ENCODE peak calls at places on chromosomes 12 and 14, in six cellular contexts. A is GM23338, P is HCT116, C is K562, M is SK-N-SH, H is H1. G is an unnamed sample. For H4K20me1 and H3K4me1, the result is how much of the 10 kb centered on the place peaks cover.

GRCh38 chr12:24088751-24089150 is 139.3 kb upstream of the SOX5 start:
- DNase-seq in C (no peak), A (no peak), P (no peak), H (no peak), M (no peak), G (peak)

GRCh38 chr12:49674318-49674985 is 32.8 kb downstream of the FMNL3 start:
- DNase-seq in A (no peak), C (no peak), M (no peak), H (no peak), P (no peak), G (no peak)

GRCh38 chr14:105738638-105739037 is 212.3 kb downstream of the TMEM121 start:
- DNase-seq in A (no peak), P (no peak), H (no peak), M (no peak), C (no peak), G (no peak)

GRCh38 chr14:72948481-72949138 is 22.3 kb downstream of the DCAF4 start:
- DNase-seq in M (peak), C (peak), P (peak), A (peak), H (no peak), G (peak)

GRCh38 chr12:91364591-91365184 is 182.1 kb upstream of the DCN start:
- DNase-seq in H (no peak), P (no peak), A (no peak), C (no peak), M (no peak), G (no peak)

GRCh38 chr12:6345319-6346071 is 3.6 kb upstream of the TNFRSF1A start:
- DNase-seq in M (no peak), C (peak), P (peak), H (no peak), A (no peak), G (peak)

GRCh38 chr14:103526247-103526913 is 2.6 kb upstream of the TRMT61A start:
- DNase-seq in C (no peak), P (no peak), M (no peak), A (no peak), H (no peak), G (no peak)

GRCh38 chr12:53543539-53543938 is 36.3 kb upstream of the NPFF start:
- DNase-seq in C (peak), M (peak), A (peak), H (no peak), P (peak), G (peak)

GRCh38 chr12:127819066-127819465 is 447.9 kb upstream of the TMEM132C start:
- DNase-seq in P (no peak), C (no peak), M (no peak), H (no peak), A (no peak), G (no peak)

GRCh38 chr12:42588308-42588836 is 1.2 kb downstream of the PRICKLE1 start:
- DNase-seq in M (no peak), H (no peak), C (no peak), A (no peak), P (no peak), G (peak)

GRCh38 chr12:130120012-130120805 is 42.1 kb upstream of the FZD10 start:
- DNase-seq in P (no peak), M (no peak), C (no peak), H (no peak), A (no peak), G (no peak)

GRCh38 chr14:67426983-67427601 is 15.1 kb upstream of the PLEK2 start:
- DNase-seq in H (peak), A (peak), M (peak), P (peak), C (peak), G (peak)

GRCh38 chr12:75881910-75882309 is 149.7 kb downstream of the PHLDA1 start:
- DNase-seq in H (no peak), A (no peak), C (no peak), P (no peak), M (no peak), G (peak)

GRCh38 chr12:48473061-48473460 is 702 bp downstream of the ANP32D start:
- DNase-seq in A (no peak), P (no peak), M (no peak), C (no peak), H (no peak), G (no peak)

GRCh38 chr14:79856357-79856756 is 354.9 kb downstream of the DIO2 start:
- DNase-seq in M (no peak), P (no peak), A (no peak), H (no peak), C (no peak), G (no peak)

GRCh38 chr12:54917001-54917488 is 62.7 kb downstream of the MUCL1 start:
- DNase-seq in P (no peak), C (no peak), M (no peak), A (peak), H (no peak), G (no peak)

GRCh38 chr12:92721130-92721529 is 18.3 kb downstream of the PLEKHG7 start:
- DNase-seq in M (no peak), C (no peak), A (no peak), P (no peak), H (no peak), G (no peak)

GRCh38 chr12:26767116-26767515 is 65.9 kb downstream of the ITPR2 start:
- DNase-seq in A (peak), H (no peak), P (no peak), C (no peak), M (no peak), G (peak)

GRCh38 chr14:79254069-79254775 is 957.1 kb downstream of the DIO2 start:
- DNase-seq in H (no peak), M (no peak), P (no peak), A (no peak), C (no peak), G (no peak)

GRCh38 chr14:21227150-21227549 is 42.1 kb downstream of the HNRNPC start:
- DNase-seq in P (no peak), M (no peak), A (no peak), H (no peak), C (no peak), G (no peak)

GRCh38 chr14:21227981-21228380 is 41.3 kb downstream of the HNRNPC start:
- DNase-seq in C (no peak), M (no peak), A (no peak), H (no peak), P (no peak), G (no peak)

GRCh38 chr14:21229821-21230220 is 39.4 kb downstream of the HNRNPC start:
- DNase-seq in A (no peak), H (no peak), M (no peak), C (no peak), P (no peak), G (no peak)

GRCh38 chr14:21231020-21231652 is 38.1 kb downstream of the HNRNPC start:
- DNase-seq in A (no peak), M (no peak), P (no peak), C (no peak), H (no peak), G (no peak)

DNA sequence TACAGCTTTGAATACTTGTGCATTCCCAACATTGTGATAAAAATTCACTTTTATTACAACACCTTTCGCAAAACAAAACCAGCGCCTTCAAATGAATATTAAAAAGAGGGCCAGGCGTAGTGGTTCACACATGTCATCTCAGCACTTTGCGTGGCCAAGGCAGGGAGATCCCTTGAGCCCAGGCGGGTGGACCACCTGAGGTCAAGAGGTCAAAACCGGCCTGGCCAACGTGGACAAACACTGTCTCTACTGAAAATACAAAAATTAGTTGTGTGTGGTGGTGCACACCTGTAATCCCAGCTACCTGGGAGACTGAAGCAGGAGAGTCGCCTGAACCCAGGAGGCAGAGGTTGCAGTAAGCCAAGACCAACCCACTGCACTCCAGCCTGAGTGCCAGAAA is 42.8 kb downstream of the HNRNPC start:
- DNase-seq in A (no peak), M (no peak), P (no peak), C (no peak), H (no peak), G (no peak)
- TF ChIP-seq POLR2AphosphoS5 in A (peak), M (no peak), P (no peak), C (no peak), H (no peak), G (no peak)

DNA sequence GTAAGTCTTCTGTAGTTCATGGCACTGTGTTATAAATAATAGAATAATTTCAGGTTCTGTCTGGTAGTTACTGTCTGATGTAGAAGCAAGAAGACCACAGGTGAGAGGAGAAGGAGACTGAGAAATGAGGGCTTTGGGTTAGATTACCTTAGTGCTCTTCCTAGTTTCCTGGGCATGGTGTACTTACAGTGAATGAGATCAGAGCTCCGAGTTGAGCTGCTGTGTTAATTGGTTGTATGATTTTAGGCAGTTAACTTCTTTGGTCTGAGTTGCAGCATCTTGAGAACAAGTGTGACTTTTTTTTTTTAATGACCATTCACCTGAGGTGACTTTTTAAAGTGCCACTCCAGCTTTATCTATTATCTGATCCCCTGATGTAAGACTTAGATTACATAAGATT is 41.5 kb downstream of the WDR20 start:
- DNase-seq in A (no peak), P (no peak), C (no peak), M (no peak), H (no peak), G (no peak)
- H4K20me1 ChIP-seq in A (under half), P (under half), C (under half), M (under half), H (under half), G (under half)

GRCh38 chr14:95548328-95548929 is 13.6 kb downstream of the GLRX5 start:
- DNase-seq in M (no peak), P (no peak), C (no peak), A (no peak), H (no peak), G (peak)
- H3K4me1 ChIP-seq in M (under half), P (under half), C (under half), A (under half), H (under half), G (under half)

GRCh38 chr14:75258803-75259509 is 19.7 kb upstream of the FOS start:
- DNase-seq in A (peak), P (peak), H (peak), C (peak), M (peak), G (peak)

GRCh38 chr14:75257241-75257640 is 21.4 kb upstream of the FOS start:
- DNase-seq in P (no peak), H (no peak), C (no peak), M (no peak), A (no peak), G (peak)

GRCh38 chr14:75259946-75260545 is 18.6 kb upstream of the FOS start:
- DNase-seq in C (no peak), A (no peak), H (no peak), M (no peak), P (no peak), G (no peak)

GRCh38 chr14:75259510-75259855 is 19.1 kb upstream of the FOS start:
- DNase-seq in M (peak), C (no peak), A (peak), H (no peak), P (no peak), G (no peak)

DNA sequence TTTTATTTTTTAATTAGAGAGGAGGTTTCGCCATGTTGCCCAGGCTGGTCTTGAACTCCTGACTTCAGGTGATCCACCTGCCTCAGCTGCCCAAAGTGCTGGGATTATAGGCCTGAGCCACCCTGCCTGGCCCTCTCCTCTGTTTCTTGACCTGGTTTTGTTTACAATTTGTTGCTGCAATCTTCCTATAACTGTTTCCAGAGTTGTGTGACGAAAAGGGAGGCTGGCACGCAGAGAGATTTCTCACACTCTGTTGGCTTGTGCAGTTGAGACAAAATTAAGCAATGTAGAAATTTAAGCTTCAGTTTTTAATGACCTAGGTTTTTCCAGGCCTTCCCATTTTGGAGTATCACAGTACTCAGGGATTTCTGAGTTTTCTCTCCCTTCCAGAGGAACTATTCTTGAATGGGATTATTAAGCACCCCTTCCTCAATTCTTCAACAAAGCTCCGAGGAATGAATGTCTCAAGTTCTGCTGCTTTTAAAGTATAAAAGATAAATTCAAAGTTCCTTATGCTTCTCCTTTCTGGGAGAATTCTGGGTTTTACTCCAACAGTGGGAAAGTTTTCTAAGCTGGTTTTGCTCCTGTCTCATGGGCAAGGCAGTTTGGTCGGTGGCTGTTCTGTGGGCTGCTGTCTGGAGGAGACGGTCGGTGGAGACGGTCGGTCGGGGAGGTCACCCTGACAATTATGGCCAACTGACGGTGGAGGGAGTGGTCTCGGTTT is 20.4 kb upstream of the FOS start:
- DNase-seq in M (no peak), A (no peak), P (no peak), C (no peak), H (no peak), G (no peak)
- TF ChIP-seq POLR2AphosphoS5 in M (no peak), A (no peak), P (no peak), C (no peak), H (no peak), G (no peak)

GRCh38 chr12:104758771-104759170 is 199.3 kb downstream of the SLC41A2 start:
- DNase-seq in H (no peak), P (no peak), M (no peak), A (no peak), C (no peak), G (no peak)
- H4K20me1 ChIP-seq in H (under half), P (under half), M (under half), A (under half), C (under half), G (under half)

DNA sequence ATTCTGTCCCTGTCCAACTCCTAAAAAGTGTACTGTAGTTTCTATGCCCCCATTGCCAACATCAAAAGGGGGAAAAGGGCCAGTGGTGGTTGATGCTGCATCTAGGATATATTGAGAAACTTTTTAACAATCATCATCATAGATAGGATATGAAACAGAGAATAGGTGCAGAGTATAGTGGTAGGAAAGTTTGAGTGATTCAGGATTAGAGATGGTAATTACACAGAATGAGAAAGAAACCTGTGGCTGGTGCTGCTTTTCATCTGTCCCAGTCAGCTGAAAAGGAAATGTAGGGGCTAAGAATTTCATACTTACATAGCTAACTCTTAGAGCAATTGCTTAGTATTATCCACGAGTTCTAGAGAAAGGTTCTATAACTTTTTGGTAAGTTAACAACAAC is 67.6 kb downstream of the GTF2A1 start:
- DNase-seq in A (no peak), H (no peak), M (no peak), C (no peak), P (no peak), G (no peak)
- H3K4me1 ChIP-seq in A (under half), H (under half), M (under half), C (under half), P (under half), G (under half)

DNA sequence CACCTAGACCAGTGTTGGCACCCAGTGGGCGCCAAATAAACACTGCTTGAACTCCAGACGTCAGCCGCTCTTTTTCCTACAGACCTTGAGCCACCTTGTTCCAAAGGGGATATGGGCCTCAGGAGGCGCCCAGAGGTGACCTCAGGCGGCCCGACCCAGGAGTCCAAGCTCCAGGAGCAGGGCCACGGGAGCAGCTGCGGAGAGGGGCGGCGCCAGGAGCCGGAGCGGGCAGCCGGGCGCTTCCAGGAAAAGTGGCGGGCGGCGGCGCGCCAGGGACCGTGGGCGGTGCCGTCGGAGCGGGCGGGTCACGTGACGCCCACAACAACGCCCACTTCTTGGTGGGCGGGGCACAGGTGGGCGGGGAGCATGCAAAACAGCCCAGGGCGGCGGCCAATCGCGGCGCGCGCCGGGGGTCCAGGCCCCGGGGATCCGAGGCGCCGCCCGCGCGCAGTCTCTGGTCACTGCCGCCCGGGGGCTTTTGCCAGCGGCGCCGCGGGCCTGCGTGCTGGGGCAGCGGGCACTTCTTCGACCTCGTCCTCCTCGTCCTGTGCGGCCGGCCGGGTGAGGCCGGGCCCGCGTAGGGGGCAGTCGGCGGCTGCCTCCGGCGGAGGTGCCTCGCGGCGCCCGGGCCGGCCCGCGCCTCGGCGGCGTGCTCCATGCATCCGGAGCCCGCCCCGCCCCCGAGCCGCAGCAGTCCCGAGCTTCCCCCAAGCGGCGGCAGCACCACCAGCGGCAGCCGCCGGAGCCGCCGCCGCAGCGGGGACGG is at the start of gene ORAI1:
- DNase-seq in C (peak), P (peak), A (peak), H (peak), M (peak), G (peak)
- TF ChIP-seq POLR2AphosphoS5 in C (peak), P (peak), A (peak), H (peak), M (peak), G (peak)

DNA sequence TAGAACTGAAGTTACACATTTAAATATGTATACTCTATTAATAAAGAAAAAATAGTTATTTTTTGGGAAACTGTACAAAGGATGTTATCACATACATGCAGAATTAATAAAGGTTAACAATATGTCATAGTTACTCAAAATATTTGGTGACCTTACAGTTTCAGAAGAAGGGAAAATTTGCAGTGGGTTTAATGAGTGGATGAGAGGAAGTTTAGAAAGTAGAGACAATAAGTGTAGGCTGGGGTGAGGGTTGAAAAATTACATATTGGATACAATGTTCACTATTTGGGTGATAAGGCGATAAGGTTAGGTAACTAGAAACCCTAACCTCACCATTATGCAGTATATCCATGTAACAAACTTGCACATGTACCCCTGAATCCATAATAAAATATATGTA is 13.5 kb downstream of the WNK1 start:
- DNase-seq in A (no peak), P (no peak), M (no peak), H (no peak), C (no peak), G (no peak)
- H4K20me1 ChIP-seq in A (half or more), P (under half), M (half or more), H (under half), C (under half), G (under half)

GRCh38 chr12:46450279-46450748 is 77.7 kb upstream of the SLC38A2 start:
- DNase-seq in H (no peak), M (no peak), P (no peak), A (no peak), C (peak), G (peak)

GRCh38 chr12:46452061-46452615 is 79.6 kb upstream of the SLC38A2 start:
- DNase-seq in C (no peak), P (peak), M (no peak), H (no peak), A (no peak), G (peak)

GRCh38 chr12:46449856-46450255 is 77.3 kb upstream of the SLC38A2 start:
- DNase-seq in H (no peak), A (no peak), M (no peak), C (no peak), P (no peak), G (peak)

GRCh38 chr12:46452776-46453175 is 80.2 kb upstream of the SLC38A2 start:
- DNase-seq in M (no peak), C (no peak), A (no peak), P (no peak), H (no peak), G (no peak)

DNA sequence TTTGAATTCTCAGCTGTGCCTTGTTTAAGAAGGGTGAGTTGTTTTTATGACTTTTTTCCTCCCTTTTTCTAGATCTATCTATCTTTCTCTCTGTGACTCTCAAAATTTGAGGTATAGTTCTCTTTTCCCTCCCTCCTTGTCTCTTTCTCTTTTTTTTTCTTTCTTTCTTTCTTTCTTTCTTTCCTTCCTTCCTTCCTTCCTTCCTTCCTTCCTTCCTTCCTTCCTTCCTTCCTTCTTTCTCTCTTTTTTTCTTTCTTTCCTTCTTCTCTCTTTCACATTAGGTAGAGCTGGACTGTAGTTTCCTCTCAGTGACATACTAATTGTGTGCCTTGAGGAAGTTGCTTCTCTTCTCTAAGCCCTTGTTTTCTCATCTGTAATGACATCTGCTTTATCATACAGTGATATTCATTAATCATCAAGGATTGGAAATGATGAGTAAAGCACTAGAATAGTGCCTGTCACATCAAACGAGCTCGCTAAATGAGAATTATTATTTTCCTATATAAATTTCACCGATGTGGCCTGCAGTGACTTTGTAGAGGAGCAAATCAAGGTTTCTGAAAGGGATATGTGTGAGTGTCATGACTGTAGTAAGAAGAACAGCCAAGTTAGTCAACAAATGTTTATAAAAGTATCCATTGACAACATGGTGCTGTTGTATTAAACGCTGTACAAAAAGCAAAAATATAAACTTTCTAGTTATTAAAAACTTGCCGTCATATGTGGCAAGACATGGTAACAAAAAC is 78.9 kb upstream of the SLC38A2 start:
- DNase-seq in H (no peak), M (no peak), A (no peak), C (no peak), P (no peak), G (no peak)
- H3K4me1 ChIP-seq in H (under half), M (under half), A (under half), C (half or more), P (half or more), G (half or more)

GRCh38 chr12:109581856-109582255 is 8.3 kb downstream of the MVK start:
- DNase-seq in P (no peak), C (no peak), A (no peak), H (no peak), M (no peak), G (no peak)
- TF ChIP-seq POLR2AphosphoS5 in P (no peak), C (no peak), A (no peak), H (no peak), M (no peak), G (no peak)

G was measured in endothelial cell of umbilical vein.